ENCODE peak calls at places on chromosomes 3 and 15, in four cellular contexts. R is NCI-H1694, V is ELR, T is HS-27A. U is an unnamed sample.

GRCh38 chr15:48850648-48851047 is 27.3 kb upstream of the EID1 start:
- DNase-seq in R (no peak), V (no peak), T (no peak), U (no peak)

GRCh38 chr3:181105636-181106035 is 116.1 kb upstream of the DNAJC19 start:
- DNase-seq in R (no peak), V (no peak), T (no peak), U (no peak)

GRCh38 chr3:71495708-71496472 is 87.6 kb downstream of the FOXP1 start:
- DNase-seq in R (no peak), V (peak; percentile 89), T (peak; percentile 62), U (no peak)

GRCh38 chr3:145904138-145904537 is 256.8 kb downstream of the PLOD2 start:
- DNase-seq in R (no peak), V (no peak), T (no peak), U (no peak)

GRCh38 chr15:90203922-90204321 is 2.8 kb downstream of the SEMA4B start:
- DNase-seq in R (no peak), V (no peak), T (no peak), U (no peak)

GRCh38 chr3:12932347-12932746 is 91.0 kb upstream of the RPL32 start:
- DNase-seq in R (no peak), V (no peak), T (no peak), U (no peak)

GRCh38 chr15:69014454-69014853 is at the start of gene NOX5:
- DNase-seq in R (no peak), V (peak; percentile 77), T (no peak), U (no peak)

GRCh38 chr15:89457086-89457485 is 39.3 kb downstream of the RHCG start:
- DNase-seq in R (no peak), V (peak; percentile 48), T (peak; percentile 15), U (no peak)

GRCh38 chr3:105315157-105315556 is 51.6 kb upstream of the ALCAM start:
- DNase-seq in R (no peak), V (no peak), T (no peak), U (no peak)

GRCh38 chr3:104514371-104514770 is 852.3 kb upstream of the ALCAM start:
- DNase-seq in R (no peak), V (no peak), T (no peak), U (no peak)

U was measured in frontal cortex.